ENCODE peak calls at places on chromosome 16, in six cellular contexts. L, J, D, R, X and S are unnamed samples.

GRCh38 chr16:14307623-14308356 is 236.7 kb downstream of the MRTFB start:
- DNase-seq in L (no peak), J (no peak), D (no peak), R (no peak), X (no peak), S (no peak)

GRCh38 chr16:78375055-78375679 is 275.7 kb downstream of the WWOX start:
- DNase-seq in L (no peak), J (no peak), D (no peak), R (no peak), X (peak; percentile 78), S (no peak)

GRCh38 chr16:77599793-77600415 is 122.4 kb upstream of the NUDT7 start:
- DNase-seq in L (no peak), J (no peak), D (peak; percentile 25), R (peak; percentile 11), X (no peak), S (no peak)

GRCh38 chr16:54193656-54194007 is 93.0 kb downstream of the IRX3 start:
- DNase-seq in L (peak; percentile 82), J (peak; percentile 95), D (peak; percentile 78), R (peak; percentile 72), X (peak; percentile 76), S (peak; percentile 83)

GRCh38 chr16:65111306-65111705 is 10.6 kb downstream of the CDH11 start:
- DNase-seq in L (no peak), J (no peak), D (no peak), R (no peak), X (no peak), S (no peak)

GRCh38 chr16:48041861-48042435 is 113.8 kb downstream of the ABCC12 start:
- DNase-seq in L (no peak), J (no peak), D (peak; percentile 18), R (no peak), X (no peak), S (no peak)

GRCh38 chr16:67462279-67462655 is 18.7 kb downstream of the ATP6V0D1 start:
- DNase-seq in L (no peak), J (no peak), D (no peak), R (no peak), X (no peak), S (no peak)

GRCh38 chr16:85172465-85173071 is 60.3 kb upstream of the CIBAR2 start:
- DNase-seq in L (no peak), J (peak; percentile 70), D (peak; percentile 69), R (no peak), X (no peak), S (no peak)

GRCh38 chr16:66740010-66740409 is 11.4 kb downstream of the DYNC1LI2 start:
- DNase-seq in L (no peak), J (no peak), D (peak; percentile 61), R (no peak), X (no peak), S (no peak)

GRCh38 chr16:81401035-81401950 is 43.3 kb upstream of the CMIP start:
- DNase-seq in L (no peak), J (no peak), D (peak; percentile 64), R (peak; percentile 13), X (peak; percentile 64), S (peak; percentile 60)
- H3K27ac ChIP-seq in L (no peak overlapping the region), J (no peak overlapping the region), D (no peak overlapping the region), R (no peak overlapping the region), X (no peak overlapping the region), S (no peak overlapping the region)

DNA sequence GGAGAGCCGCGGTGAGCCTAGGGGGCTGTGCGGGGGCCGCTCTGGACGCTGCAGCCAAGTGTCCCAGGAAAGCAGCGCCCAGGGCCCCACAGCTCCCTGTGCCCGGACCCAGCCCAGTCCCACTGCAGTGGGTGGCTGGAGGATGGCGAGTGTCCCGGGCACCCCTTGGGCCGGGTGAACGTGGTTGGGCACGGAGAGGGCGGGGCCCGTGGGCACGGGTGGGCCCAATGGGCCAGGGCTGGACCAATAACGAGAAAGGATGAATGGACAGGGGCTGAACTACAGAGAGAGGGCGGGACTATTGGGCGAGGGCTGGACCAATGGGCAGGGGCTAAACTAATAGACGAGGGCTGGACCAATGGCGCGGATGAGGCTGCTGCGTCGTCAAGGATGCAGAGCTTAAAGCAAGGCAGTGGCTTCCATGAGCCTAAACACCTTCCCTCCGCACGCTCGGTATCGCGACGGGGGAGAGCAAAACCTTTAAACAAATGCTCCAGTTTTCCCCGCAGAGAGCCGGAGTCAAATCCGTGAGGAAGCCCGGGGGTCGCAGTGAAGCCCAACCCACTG is 472 bp upstream of the FLYWCH2 start:
- DNase-seq in L (peak; percentile 98), J (peak; percentile 93), D (peak; percentile 91), R (peak; percentile 99), X (peak; percentile 100), S (peak; percentile 95)
- TF ChIP-seq POLR2AphosphoS5 in L (peak; percentile 21), J (no peak), D (no peak), R (peak; percentile 5), X (no peak), S (peak; percentile 46)

GRCh38 chr16:89903908-89904515 is 14.7 kb upstream of the MC1R start:
- DNase-seq in L (no peak), J (no peak), D (no peak), R (no peak), X (peak; percentile 58), S (no peak)
- H3K36me3 ChIP-seq in L (peaks cover 66% of the 10 kb centered on the region), J (peaks cover 24% of the 10 kb centered on the region), D (peaks cover 73% of the 10 kb centered on the region), R (peaks cover 12% of the 10 kb centered on the region), X (peaks cover 49% of the 10 kb centered on the region), S (peaks cover 67% of the 10 kb centered on the region)

GRCh38 chr16:87206646-87207451 is 110.3 kb downstream of the C16orf95 start:
- DNase-seq in L (no peak), J (no peak), D (no peak), R (no peak), X (no peak), S (no peak)
- H3K27ac ChIP-seq in L (peak overlapping the region; percentile 42), J (no peak overlapping the region), D (no peak overlapping the region), R (no peak overlapping the region), X (no peak overlapping the region), S (peak overlapping the region; percentile 10)

GRCh38 chr16:27312580-27313421 is 973 bp upstream of the IL4R start:
- DNase-seq in L (no peak), J (no peak), D (no peak), R (no peak), X (peak; percentile 51), S (no peak)

GRCh38 chr16:27314986-27315332 is 1.2 kb downstream of the IL4R start:
- DNase-seq in L (no peak), J (no peak), D (no peak), R (no peak), X (no peak), S (no peak)

GRCh38 chr16:27314161-27314723 is 468 bp downstream of the IL4R start:
- DNase-seq in L (peak; percentile 57), J (peak; percentile 72), D (peak; percentile 47), R (no peak), X (peak; percentile 92), S (peak; percentile 85)

GRCh38 chr16:27311897-27312303 is 1.9 kb upstream of the IL4R start:
- DNase-seq in L (no peak), J (no peak), D (no peak), R (no peak), X (peak; percentile 57), S (no peak)

DNA sequence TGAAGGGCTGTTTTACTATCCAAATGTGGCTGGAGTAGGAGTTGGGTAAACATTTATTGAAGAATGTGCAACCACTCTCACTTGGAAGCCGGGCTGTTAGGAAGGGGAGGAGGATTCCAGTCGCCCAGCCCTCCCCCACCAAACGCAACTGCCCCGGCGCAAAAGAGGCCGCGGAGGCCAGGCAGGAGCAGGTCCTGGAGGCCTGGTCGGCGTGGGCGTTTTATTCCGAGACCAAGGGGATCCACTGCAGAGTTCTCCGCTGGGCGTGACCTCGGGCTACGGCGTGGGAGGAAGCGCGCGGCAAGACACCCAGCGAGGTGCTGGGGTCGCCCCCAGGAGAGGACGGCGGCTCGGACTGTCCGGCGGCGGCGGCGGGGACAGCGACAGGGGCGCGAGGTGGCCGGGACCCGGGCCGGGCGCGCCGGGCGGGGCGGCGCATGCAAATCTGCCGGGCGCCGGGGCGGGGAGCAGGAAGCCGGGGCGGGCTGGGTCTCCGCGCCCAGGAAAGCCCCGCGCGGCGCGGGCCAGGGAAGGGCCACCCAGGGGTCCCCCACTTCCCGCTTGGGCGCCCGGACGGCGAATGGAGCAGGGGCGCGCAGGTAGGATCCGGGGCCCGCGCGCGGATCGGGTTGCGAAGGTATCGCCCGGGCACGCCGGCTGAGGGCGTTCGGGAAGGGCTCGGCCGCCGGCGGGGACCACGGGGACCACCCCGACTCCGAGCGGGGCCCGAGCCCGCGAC is at the start of gene IL4R:
- DNase-seq in L (peak; percentile 77), J (peak; percentile 73), D (peak; percentile 60), R (peak; percentile 42), X (peak; percentile 88), S (peak; percentile 91)
- TF ChIP-seq POLR2AphosphoS5 in L (peak; percentile 73), J (no peak), D (no peak), R (peak; percentile 28), X (peak; percentile 64), S (peak; percentile 89)

DNA sequence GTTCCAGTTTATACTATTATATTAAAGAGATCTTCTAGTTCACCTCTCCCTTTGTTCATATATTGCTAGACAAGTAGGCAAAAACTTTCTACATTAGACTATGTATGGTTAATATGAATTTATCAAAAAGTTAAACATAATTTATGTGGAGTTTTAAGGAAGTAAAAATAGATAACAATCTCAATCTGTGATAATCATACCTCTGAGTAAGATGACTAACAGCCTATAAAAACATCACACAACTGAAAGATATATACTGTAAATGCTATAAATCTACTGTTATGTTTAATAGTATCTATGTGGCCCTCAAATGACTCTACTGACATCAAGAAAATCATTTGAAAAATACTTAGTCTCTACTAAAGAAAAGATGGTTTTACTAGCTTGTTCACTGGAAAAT is 37.1 kb downstream of the AP1G1 start:
- DNase-seq in L (no peak), J (no peak), D (no peak), R (no peak), X (no peak), S (no peak)
- H3K36me3 ChIP-seq in L (peaks cover 27% of the 10 kb centered on the region), J (peaks cover 26% of the 10 kb centered on the region), D (peaks cover 66% of the 10 kb centered on the region), R (no peaks in the 10 kb centered on the region), X (peaks cover 12% of the 10 kb centered on the region), S (peaks cover 18% of the 10 kb centered on the region)

DNA sequence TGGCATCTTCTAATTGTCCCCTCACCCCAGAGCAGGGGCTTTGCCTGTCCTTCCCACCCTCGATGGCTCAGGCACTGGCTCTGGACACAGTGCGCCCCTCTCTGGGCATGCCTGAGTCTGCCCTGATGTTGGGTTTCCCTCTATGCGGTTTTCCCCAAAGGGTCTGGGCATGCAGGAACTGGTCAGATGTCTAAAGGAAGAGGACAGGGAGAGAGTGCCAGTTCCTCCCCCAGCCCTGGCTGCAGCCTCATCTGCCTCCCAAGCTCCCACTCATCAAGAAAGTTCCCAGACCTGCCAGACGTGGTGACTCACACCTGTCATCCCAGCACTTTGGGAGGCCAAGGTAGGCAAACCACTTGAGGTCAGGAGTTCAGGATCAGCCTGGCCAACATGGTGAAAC is 41.3 kb upstream of the PABPN1L start:
- DNase-seq in L (no peak), J (no peak), D (no peak), R (no peak), X (no peak), S (no peak)
- H3K27ac ChIP-seq in L (no peak overlapping the region), J (no peak overlapping the region), D (no peak overlapping the region), R (no peak overlapping the region), X (no peak overlapping the region), S (peak overlapping the region; percentile 24)

DNA sequence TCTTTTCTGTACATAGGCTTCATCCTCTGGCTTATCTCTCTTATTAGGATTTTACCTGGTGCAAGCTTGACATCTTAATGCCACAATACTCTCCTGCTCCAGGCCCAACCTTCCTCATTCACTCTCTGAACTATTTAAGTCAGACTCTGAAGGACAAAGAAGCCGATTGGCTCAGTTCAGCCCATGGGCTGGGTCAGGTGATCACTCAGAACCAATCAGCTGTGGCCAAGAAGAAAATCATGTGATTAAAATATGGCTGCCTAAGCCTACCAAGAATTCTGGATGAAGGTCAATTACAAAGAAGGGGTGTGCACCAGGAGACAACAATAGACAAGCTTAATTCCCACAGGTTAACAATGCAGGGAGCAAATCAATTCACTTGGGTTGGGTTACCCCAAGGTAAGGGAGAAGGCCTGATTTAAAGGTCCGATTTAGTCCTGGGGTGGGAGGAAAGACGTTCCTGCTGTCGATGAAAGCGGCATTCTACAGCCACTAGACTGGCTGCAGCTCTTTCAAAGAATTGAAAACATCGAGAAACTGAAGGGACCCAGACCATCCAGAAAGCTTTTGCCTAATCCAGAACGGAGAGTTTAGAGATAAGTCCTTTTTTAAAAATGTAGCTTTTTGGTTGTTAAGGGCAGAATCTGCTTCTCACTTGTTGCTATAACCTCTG is 42.9 kb upstream of the NFAT5 start:
- DNase-seq in L (no peak), J (no peak), D (peak; percentile 49), R (no peak), X (no peak), S (no peak)
- TF ChIP-seq POLR2AphosphoS5 in L (no peak), J (no peak), D (no peak), R (no peak), X (no peak), S (no peak)